ENCODE peak calls at places on chromosomes 3 and 15, in seven cellular contexts. Q is hepatocyte, E is A549, B is mesendoderm, V is mammary epithelial cell, U is HCT116, J is PC-3. D is an unnamed sample.

GRCh38 chr15:81279621-81280051 is 44.3 kb downstream of the STARD5 start:
- DNase-seq in Q (no peak), B (no peak), U (no peak), V (no peak), E (no peak), J (peak), D (no peak)

GRCh38 chr3:24012589-24013257 is 67.6 kb downstream of the NR1D2 start:
- DNase-seq in J (no peak), V (peak), U (no peak), E (no peak), Q (no peak), B (no peak), D (no peak)

GRCh38 chr15:68930268-68931022 is at the start of gene SPESP1:
- DNase-seq in V (no peak), U (no peak), Q (no peak), E (no peak), J (no peak), B (no peak), D (peak)

GRCh38 chr3:132380979-132381944 is 36.0 kb upstream of the DNAJC13 start:
- DNase-seq in V (no peak), U (no peak), E (no peak), J (no peak), B (no peak), Q (no peak), D (no peak)

GRCh38 chr3:24810881-24811280 is 316.2 kb upstream of the THRB start:
- DNase-seq in J (no peak), Q (peak), B (no peak), U (no peak), E (no peak), V (no peak), D (no peak)

GRCh38 chr3:27357665-27358258 is 11.4 kb downstream of the NEK10 start:
- DNase-seq in U (peak), Q (peak), B (peak), J (peak), V (peak), E (peak), D (peak)

GRCh38 chr15:54960266-54960665 is 236.5 kb downstream of the RSL24D1 start:
- DNase-seq in B (no peak), U (no peak), Q (no peak), J (no peak), E (no peak), V (no peak), D (no peak)

GRCh38 chr3:172626241-172626640 is 84.6 kb downstream of the NCEH1 start:
- DNase-seq in J (peak), B (no peak), U (no peak), V (peak), E (no peak), Q (no peak), D (peak)

GRCh38 chr3:159669024-159669476 is 319.6 kb upstream of the IL12A start:
- DNase-seq in U (no peak), E (peak), B (no peak), J (peak), V (no peak), Q (peak), D (peak)

GRCh38 chr3:116018651-116019050 is 395.3 kb downstream of the GAP43 start:
- DNase-seq in J (no peak), U (no peak), Q (no peak), E (no peak), B (no peak), V (peak), D (peak)

GRCh38 chr15:75454471-75455418 is 3.3 kb upstream of the SIN3A start:
- DNase-seq in V (peak), E (peak), U (peak), Q (peak), J (no peak), B (peak), D (no peak)

GRCh38 chr15:85318048-85318731 is 62.2 kb upstream of the AKAP13 start:
- DNase-seq in Q (peak), B (no peak), E (peak), V (peak), U (peak), J (peak), D (peak)

GRCh38 chr15:77034620-77035467 is 36.1 kb downstream of the TSPAN3 start:
- DNase-seq in J (peak), V (no peak), E (no peak), U (no peak), B (no peak), Q (peak), D (no peak)

GRCh38 chr3:62665627-62666433 is 209.4 kb downstream of the CADPS start:
- DNase-seq in E (peak), Q (peak), J (peak), V (peak), B (peak), U (peak), D (peak)

GRCh38 chr15:72155021-72155621 is 36.9 kb downstream of the SENP8 start:
- DNase-seq in U (no peak), J (peak), Q (peak), B (no peak), E (peak), V (peak), D (peak)

GRCh38 chr15:69225355-69226027 is 65.1 kb downstream of the GLCE start:
- DNase-seq in E (peak), Q (peak), J (peak), V (peak), U (peak), B (peak), D (peak)

GRCh38 chr15:38217788-38218609 is 34.6 kb upstream of the SPRED1 start:
- DNase-seq in E (no peak), J (peak), Q (no peak), U (no peak), B (no peak), V (peak), D (no peak)

GRCh38 chr3:150961949-150962348 is 10.6 kb downstream of the CLRN1 start:
- DNase-seq in J (no peak), E (no peak), Q (no peak), V (no peak), B (no peak), U (no peak), D (no peak)

GRCh38 chr3:25618043-25618442 is 46.7 kb downstream of the TOP2B start:
- DNase-seq in E (no peak), U (no peak), V (peak), Q (peak), B (no peak), J (peak), D (no peak)

GRCh38 chr3:195445885-195446284 is 3.1 kb upstream of the ACAP2 start:
- DNase-seq in B (no peak), Q (no peak), V (no peak), J (no peak), U (no peak), E (no peak), D (no peak)

GRCh38 chr3:37250435-37250834 is 76.1 kb upstream of the LRRFIP2 start:
- DNase-seq in J (peak), V (no peak), Q (no peak), B (no peak), U (no peak), E (no peak), D (peak)

GRCh38 chr3:37248179-37248578 is 73.8 kb upstream of the LRRFIP2 start:
- DNase-seq in Q (no peak), U (no peak), B (no peak), J (no peak), V (no peak), E (no peak), D (no peak)

GRCh38 chr3:37249717-37250116 is 75.3 kb upstream of the LRRFIP2 start:
- DNase-seq in E (no peak), B (no peak), U (no peak), V (no peak), J (peak), Q (no peak), D (peak)

GRCh38 chr3:37247398-37248114 is 73.2 kb upstream of the LRRFIP2 start:
- DNase-seq in E (no peak), U (no peak), Q (no peak), V (no peak), J (no peak), B (no peak), D (no peak)

DNA sequence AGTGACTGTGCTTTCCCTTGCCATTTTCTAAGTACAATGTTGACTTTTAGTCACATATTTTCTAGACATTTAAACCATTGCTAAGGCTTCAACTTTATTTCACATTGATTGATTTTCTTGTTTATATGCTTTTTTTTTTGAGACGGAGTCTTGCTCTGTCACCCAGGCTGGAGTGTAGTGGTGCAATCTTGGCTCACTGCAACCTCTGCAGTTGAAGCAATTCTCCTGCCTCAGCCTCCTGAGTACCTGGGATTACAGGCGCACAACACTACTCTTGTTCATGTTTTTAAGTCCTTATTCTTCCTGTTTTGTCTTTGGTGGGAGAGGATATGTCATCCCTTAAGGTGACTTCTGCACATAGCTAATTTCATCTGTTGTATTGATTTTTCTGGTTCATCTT is 74.9 kb upstream of the LRRFIP2 start:
- DNase-seq in U (no peak), B (no peak), V (no peak), E (no peak), J (no peak), Q (no peak), D (no peak)
- H3K4me2 ChIP-seq in U (no peak), B (no peak), V (no peak), E (peak), J (no peak), Q (no peak), D (no peak)

GRCh38 chr3:112482675-112483074 is 16.6 kb downstream of the BTLA start:
- DNase-seq in Q (no peak), U (no peak), V (no peak), J (no peak), B (no peak), E (no peak), D (no peak)
- H3K4me2 ChIP-seq in Q (no peak), U (no peak), V (no peak), J (no peak), B (no peak), E (no peak), D (no peak)

GRCh38 chr15:51162865-51163762 is 68.4 kb upstream of the TNFAIP8L3 start:
- DNase-seq in Q (peak), E (peak), V (peak), U (peak), B (peak), J (peak), D (peak)
- H3K4me2 ChIP-seq in Q (peak), E (peak), V (peak), U (peak), B (no peak), J (peak), D (peak)

GRCh38 chr3:43105597-43106292 is at the start of gene POMGNT2:
- DNase-seq in B (peak), U (peak), Q (peak), J (peak), E (peak), V (peak), D (peak)

GRCh38 chr3:43105224-43105596 is 669 bp downstream of the POMGNT2 start:
- DNase-seq in E (no peak), V (no peak), Q (no peak), J (no peak), U (no peak), B (no peak), D (no peak)

GRCh38 chr3:43102773-43103480 is 3.0 kb downstream of the POMGNT2 start:
- DNase-seq in B (no peak), Q (peak), V (no peak), U (no peak), J (no peak), E (no peak), D (no peak)

GRCh38 chr3:43104786-43105185 is 1.1 kb downstream of the POMGNT2 start:
- DNase-seq in U (no peak), Q (no peak), B (no peak), J (no peak), E (no peak), V (no peak), D (no peak)

DNA sequence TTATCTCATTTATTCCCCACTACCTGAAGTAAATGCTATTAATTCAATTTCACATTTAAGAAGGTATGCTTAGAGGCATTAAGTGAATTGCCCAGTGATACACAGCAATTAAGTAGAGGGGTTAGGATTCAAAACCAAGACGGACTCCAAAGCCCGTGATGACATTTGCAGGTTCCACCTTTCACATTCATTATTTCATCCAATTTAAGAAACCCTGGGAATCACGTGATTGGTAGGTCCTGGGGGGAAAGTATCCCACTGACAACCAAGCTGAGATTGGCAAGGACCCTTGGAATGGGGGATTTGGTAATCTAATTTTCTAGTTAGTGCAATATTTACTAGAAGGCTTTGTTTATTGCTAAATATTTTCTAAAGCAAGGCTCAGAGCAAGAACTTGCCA is 1.8 kb downstream of the POMGNT2 start:
- DNase-seq in B (no peak), E (no peak), J (no peak), U (no peak), V (no peak), Q (no peak), D (no peak)
- H3K4me2 ChIP-seq in B (no peak), E (no peak), J (peak), U (peak), V (no peak), Q (peak), D (no peak)

DNA sequence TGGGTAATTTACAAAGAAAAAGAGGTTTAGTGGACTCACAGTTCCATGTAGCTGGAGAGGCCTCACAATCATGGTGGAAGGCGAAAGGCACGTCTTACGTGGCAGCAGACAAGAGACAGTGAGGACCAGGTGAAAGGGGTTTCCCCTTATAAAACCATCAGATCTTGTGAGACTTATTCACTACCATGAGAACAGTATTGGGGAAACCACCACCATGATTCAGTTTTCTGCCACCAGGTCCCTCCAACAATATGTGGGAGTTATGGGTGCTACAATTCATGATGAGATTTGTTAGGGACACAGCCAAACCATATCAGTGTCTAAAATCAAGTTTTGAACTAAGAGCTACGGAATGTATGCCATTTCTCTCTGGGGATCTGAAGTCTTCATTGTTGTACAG is 354.8 kb upstream of the C2CD4B start:
- DNase-seq in B (no peak), E (no peak), V (no peak), Q (no peak), J (no peak), U (no peak), D (no peak)
- H3K4me2 ChIP-seq in B (no peak), E (no peak), V (no peak), Q (no peak), J (no peak), U (no peak), D (no peak)

GRCh38 chr3:56303508-56303907 is 164.8 kb downstream of the ERC2 start:
- DNase-seq in U (peak), E (no peak), J (peak), V (no peak), Q (peak), B (peak), D (peak)
- H3K4me2 ChIP-seq in U (no peak), E (no peak), J (no peak), V (no peak), Q (no peak), B (no peak), D (no peak)

DNA sequence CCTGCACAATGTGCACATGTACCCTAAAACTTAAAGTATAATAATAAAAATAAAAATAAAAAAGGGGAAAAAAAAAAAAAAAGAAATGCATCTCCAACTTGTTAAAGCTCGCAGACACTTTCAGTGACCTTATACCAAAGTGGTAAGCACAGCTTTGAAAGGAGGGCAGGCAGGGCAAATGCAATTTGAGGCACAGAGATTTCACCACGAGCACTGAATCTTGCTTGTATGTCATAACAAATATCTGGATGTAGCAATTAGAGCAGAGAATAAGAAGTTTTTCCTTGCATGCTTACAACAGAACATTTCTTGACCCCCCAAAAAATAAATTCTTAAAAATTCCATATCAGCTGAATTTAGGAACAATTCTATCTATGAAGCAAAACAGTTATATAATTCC is 66.5 kb downstream of the FBN1 start:
- DNase-seq in J (no peak), Q (no peak), U (no peak), B (no peak), E (no peak), V (no peak), D (no peak)
- H3K4me2 ChIP-seq in J (no peak), Q (no peak), U (no peak), B (no peak), E (no peak), V (no peak), D (no peak)

GRCh38 chr3:101200461-101200860 is 119.9 kb downstream of the IMPG2 start:
- DNase-seq in J (no peak), Q (no peak), V (no peak), B (peak), E (no peak), U (no peak), D (no peak)
- H3K4me2 ChIP-seq in J (no peak), Q (no peak), V (no peak), B (no peak), E (no peak), U (no peak), D (no peak)

D was measured in IMR-90.